ENCODE peak calls at places on chromosomes 3 and 15, in seven cellular contexts. W is B cell; Y is iris pigment epithelial cell; X is activated T-cell treated with anti-CD3 and anti-CD28 coated beads, Interleukin-2, amount 50 U/mL, for 4 hours; E is RKO; N is LoVo; C is M059J. I is an unnamed sample.

GRCh38 chr15:65344214-65344908 is 33.4 kb downstream of the IGDCC3 start:
- DNase-seq in W (no peak), Y (no peak), X (no peak), E (no peak), N (no peak), C (no peak), I (no peak)

GRCh38 chr3:51940648-51941421 is 869 bp downstream of the RRP9 start:
- DNase-seq in W (no peak), Y (peak), X (no peak), E (peak), N (no peak), C (no peak), I (no peak)

GRCh38 chr3:137762674-137763593 is 1.2 kb upstream of the SOX14 start:
- DNase-seq in W (peak), Y (no peak), X (no peak), E (no peak), N (no peak), C (no peak), I (no peak)

GRCh38 chr3:14906355-14906960 is 40.9 kb upstream of the NR2C2 start:
- DNase-seq in W (no peak), Y (no peak), X (no peak), E (no peak), N (no peak), C (no peak), I (no peak)

GRCh38 chr3:113223831-113224240 is 12.5 kb downstream of the BOC start:
- DNase-seq in W (peak), Y (no peak), X (no peak), E (no peak), N (no peak), C (no peak), I (no peak)

GRCh38 chr15:29698030-29698701 is 124.1 kb downstream of the TJP1 start:
- DNase-seq in W (no peak), Y (peak), X (no peak), E (peak), N (peak), C (peak), I (no peak)

GRCh38 chr15:58279106-58279505 is 140.9 kb downstream of the AQP9 start:
- DNase-seq in W (no peak), Y (no peak), X (no peak), E (no peak), N (no peak), C (no peak), I (no peak)

GRCh38 chr3:114706591-114707224 is 412.9 kb downstream of the TIGIT start:
- DNase-seq in W (no peak), Y (peak), X (no peak), E (peak), N (peak), C (peak), I (no peak)

GRCh38 chr15:89217031-89217430 is 4.3 kb downstream of the RLBP1 start:
- DNase-seq in W (no peak), Y (no peak), X (no peak), E (no peak), N (no peak), C (no peak), I (no peak)

GRCh38 chr3:9351709-9352126 is 11.1 kb upstream of the THUMPD3 start:
- DNase-seq in W (no peak), Y (no peak), X (no peak), E (no peak), N (peak), C (no peak), I (no peak)

GRCh38 chr15:57703387-57703786 is 3.1 kb upstream of the POLR2M start:
- DNase-seq in W (no peak), Y (peak), X (no peak), E (no peak), N (peak), C (peak), I (no peak)

GRCh38 chr15:83358972-83359564 is 74.6 kb upstream of the BNC1 start:
- DNase-seq in W (no peak), Y (no peak), X (no peak), E (no peak), N (no peak), C (no peak), I (no peak)

GRCh38 chr3:176430244-176430893 is 766.9 kb downstream of the TBL1XR1 start:
- DNase-seq in W (no peak), Y (peak), X (no peak), E (peak), N (peak), C (peak), I (no peak)

GRCh38 chr15:69314736-69315135 is 16.0 kb downstream of the PAQR5 start:
- DNase-seq in W (no peak), Y (no peak), X (no peak), E (no peak), N (no peak), C (no peak), I (no peak)

GRCh38 chr3:108319428-108320053 is 23.2 kb downstream of the HHLA2 start:
- DNase-seq in W (no peak), Y (no peak), X (no peak), E (no peak), N (no peak), C (no peak), I (no peak)

I was measured in CD4-positive, alpha-beta T cell.